ENCODE peak calls at places on chromosomes 2 and 18, in seven cellular contexts. One of them, this sample, is unnamed.

GRCh38 chr18:50143295-50143694 is 51.7 kb downstream of the MYO5B start:
- DNase-seq in H9: no peak
- DNase-seq in neuronal stem cell: no peak
- DNase-seq in fibroblast of lung: no peak
- DNase-seq in mesendoderm: peak
- DNase-seq in HCT116: no peak
- DNase-seq in GM23248: no peak
- DNase-seq in this sample: no peak

GRCh38 chr2:119122663-119123062 is 35.9 kb downstream of the C1QL2 start:
- DNase-seq in H9: peak
- DNase-seq in neuronal stem cell: no peak
- DNase-seq in fibroblast of lung: no peak
- DNase-seq in mesendoderm: no peak
- DNase-seq in HCT116: no peak
- DNase-seq in GM23248: no peak
- DNase-seq in this sample: no peak

GRCh38 chr2:148926291-148926961 is 51.4 kb downstream of the KIF5C start:
- DNase-seq in H9: peak
- DNase-seq in neuronal stem cell: no peak
- DNase-seq in fibroblast of lung: peak
- DNase-seq in mesendoderm: peak
- DNase-seq in HCT116: peak
- DNase-seq in GM23248: peak
- DNase-seq in this sample: no peak

GRCh38 chr18:44709297-44710117 is 28.8 kb downstream of the SETBP1 start:
- DNase-seq in H9: no peak
- DNase-seq in neuronal stem cell: no peak
- DNase-seq in fibroblast of lung: peak
- DNase-seq in mesendoderm: no peak
- DNase-seq in HCT116: no peak
- DNase-seq in GM23248: no peak
- DNase-seq in this sample: no peak

GRCh38 chr2:201907128-201907886 is 101.0 kb downstream of the CDK15 start:
- DNase-seq in H9: no peak
- DNase-seq in neuronal stem cell: no peak
- DNase-seq in fibroblast of lung: no peak
- DNase-seq in mesendoderm: peak
- DNase-seq in HCT116: no peak
- DNase-seq in GM23248: no peak
- DNase-seq in this sample: no peak

GRCh38 chr2:217182996-217183395 is 323.1 kb upstream of the TNP1 start:
- DNase-seq in H9: no peak
- DNase-seq in neuronal stem cell: no peak
- DNase-seq in fibroblast of lung: no peak
- DNase-seq in mesendoderm: no peak
- DNase-seq in HCT116: no peak
- DNase-seq in GM23248: no peak
- DNase-seq in this sample: no peak

GRCh38 chr2:31711737-31712136 is 131.0 kb upstream of the SRD5A2 start:
- DNase-seq in H9: no peak
- DNase-seq in neuronal stem cell: no peak
- DNase-seq in fibroblast of lung: no peak
- DNase-seq in mesendoderm: no peak
- DNase-seq in HCT116: no peak
- DNase-seq in GM23248: no peak
- DNase-seq in this sample: peak

GRCh38 chr2:147939313-147939712 is 81.2 kb downstream of the ORC4 start:
- DNase-seq in H9: no peak
- DNase-seq in neuronal stem cell: no peak
- DNase-seq in fibroblast of lung: no peak
- DNase-seq in mesendoderm: no peak
- DNase-seq in HCT116: no peak
- DNase-seq in GM23248: no peak
- DNase-seq in this sample: no peak

GRCh38 chr18:4134691-4135090 is 320.4 kb downstream of the DLGAP1 start:
- DNase-seq in H9: no peak
- DNase-seq in neuronal stem cell: no peak
- DNase-seq in fibroblast of lung: no peak
- DNase-seq in mesendoderm: peak
- DNase-seq in HCT116: no peak
- DNase-seq in GM23248: no peak
- DNase-seq in this sample: no peak
- H3K27ac ChIP-seq in H9: peak
- H3K27ac ChIP-seq in neuronal stem cell: no peak
- H3K27ac ChIP-seq in fibroblast of lung: no peak
- H3K27ac ChIP-seq in mesendoderm: no peak
- H3K27ac ChIP-seq in HCT116: no peak
- H3K27ac ChIP-seq in GM23248: no peak
- H3K27ac ChIP-seq in this sample: no peak

GRCh38 chr2:70659551-70659950 is 105.9 kb upstream of the TGFA start:
- DNase-seq in H9: peak
- DNase-seq in neuronal stem cell: no peak
- DNase-seq in fibroblast of lung: no peak
- DNase-seq in mesendoderm: no peak
- DNase-seq in HCT116: no peak
- DNase-seq in GM23248: no peak
- DNase-seq in this sample: no peak

GRCh38 chr2:70655786-70656185 is 102.2 kb upstream of the TGFA start:
- DNase-seq in H9: peak
- DNase-seq in neuronal stem cell: no peak
- DNase-seq in fibroblast of lung: no peak
- DNase-seq in mesendoderm: no peak
- DNase-seq in HCT116: no peak
- DNase-seq in GM23248: no peak
- DNase-seq in this sample: no peak

GRCh38 chr2:70656421-70657010 is 102.9 kb upstream of the TGFA start:
- DNase-seq in H9: peak
- DNase-seq in neuronal stem cell: no peak
- DNase-seq in fibroblast of lung: no peak
- DNase-seq in mesendoderm: no peak
- DNase-seq in HCT116: no peak
- DNase-seq in GM23248: no peak
- DNase-seq in this sample: no peak

GRCh38 chr2:70651727-70652126 is 98.1 kb upstream of the TGFA start:
- DNase-seq in H9: no peak
- DNase-seq in neuronal stem cell: no peak
- DNase-seq in fibroblast of lung: no peak
- DNase-seq in mesendoderm: no peak
- DNase-seq in HCT116: no peak
- DNase-seq in GM23248: no peak
- DNase-seq in this sample: no peak

GRCh38 chr2:70657246-70657645 is 103.6 kb upstream of the TGFA start:
- DNase-seq in H9: peak
- DNase-seq in neuronal stem cell: no peak
- DNase-seq in fibroblast of lung: no peak
- DNase-seq in mesendoderm: no peak
- DNase-seq in HCT116: no peak
- DNase-seq in GM23248: no peak
- DNase-seq in this sample: no peak
- H3K4me2 ChIP-seq in H9: no peak
- H3K4me2 ChIP-seq in neuronal stem cell: no peak
- H3K4me2 ChIP-seq in fibroblast of lung: no peak
- H3K4me2 ChIP-seq in mesendoderm: no peak
- H3K4me2 ChIP-seq in HCT116: no peak
- H3K4me2 ChIP-seq in GM23248: no peak
- H3K4me2 ChIP-seq in this sample: no peak

DNA sequence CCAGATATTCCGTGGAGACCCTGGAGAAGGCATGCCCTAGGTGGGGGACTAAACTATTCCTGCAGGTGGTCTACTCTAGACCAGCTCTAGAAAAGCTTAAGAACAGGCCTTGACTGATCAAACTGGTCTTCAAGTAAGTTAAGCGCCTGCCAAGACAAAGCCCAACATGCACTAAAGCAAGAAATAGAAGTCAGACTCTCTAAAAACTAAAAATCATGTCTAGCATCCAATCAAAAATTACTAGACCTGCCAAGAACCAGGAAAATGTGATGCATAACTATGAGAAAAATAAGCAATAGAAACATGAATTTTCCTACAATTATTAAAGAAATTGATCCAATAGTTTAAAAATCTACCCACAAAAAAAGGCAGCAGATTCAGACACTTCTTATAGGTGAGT is 13.6 kb downstream of the KIF1A start:
- DNase-seq in H9: no peak
- DNase-seq in neuronal stem cell: no peak
- DNase-seq in fibroblast of lung: no peak
- DNase-seq in mesendoderm: no peak
- DNase-seq in HCT116: no peak
- DNase-seq in GM23248: no peak
- DNase-seq in this sample: no peak
- H3K27ac ChIP-seq in H9: no peak
- H3K27ac ChIP-seq in neuronal stem cell: no peak
- H3K27ac ChIP-seq in fibroblast of lung: no peak
- H3K27ac ChIP-seq in mesendoderm: no peak
- H3K27ac ChIP-seq in HCT116: no peak
- H3K27ac ChIP-seq in GM23248: no peak
- H3K27ac ChIP-seq in this sample: no peak

DNA sequence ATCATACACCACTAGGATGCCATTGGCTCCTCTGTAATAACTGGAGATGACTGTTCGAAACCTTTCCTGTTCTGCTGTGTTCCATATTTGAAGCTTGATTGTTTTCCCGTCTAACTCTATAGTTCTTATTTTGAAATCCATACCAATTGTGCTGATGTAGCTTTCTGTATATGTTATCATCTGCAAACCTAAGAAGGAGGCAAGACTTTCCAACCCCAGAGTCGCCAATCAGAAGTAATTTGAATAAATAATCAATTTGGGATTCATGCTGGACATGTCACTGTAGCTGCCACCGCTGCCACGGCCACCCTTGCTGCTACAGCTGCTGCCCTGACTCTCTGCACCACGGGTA is 20.7 kb downstream of the STAT1 start:
- DNase-seq in H9: no peak
- DNase-seq in neuronal stem cell: no peak
- DNase-seq in fibroblast of lung: no peak
- DNase-seq in mesendoderm: no peak
- DNase-seq in HCT116: no peak
- DNase-seq in GM23248: no peak
- DNase-seq in this sample: no peak
- H3K4me2 ChIP-seq in H9: no peak
- H3K4me2 ChIP-seq in neuronal stem cell: no peak
- H3K4me2 ChIP-seq in fibroblast of lung: no peak
- H3K4me2 ChIP-seq in mesendoderm: no peak
- H3K4me2 ChIP-seq in HCT116: no peak
- H3K4me2 ChIP-seq in GM23248: no peak
- H3K4me2 ChIP-seq in this sample: no peak

GRCh38 chr18:9617006-9617542 is 2.7 kb upstream of the PPP4R1 start:
- DNase-seq in H9: no peak
- DNase-seq in neuronal stem cell: no peak
- DNase-seq in fibroblast of lung: no peak
- DNase-seq in mesendoderm: no peak
- DNase-seq in HCT116: no peak
- DNase-seq in GM23248: peak
- DNase-seq in this sample: no peak
- H3K27ac ChIP-seq in H9: no peak
- H3K27ac ChIP-seq in neuronal stem cell: no peak
- H3K27ac ChIP-seq in fibroblast of lung: no peak
- H3K27ac ChIP-seq in mesendoderm: no peak
- H3K27ac ChIP-seq in HCT116: no peak
- H3K27ac ChIP-seq in GM23248: peak
- H3K27ac ChIP-seq in this sample: peak

GRCh38 chr2:158795110-158795924 is at the start of gene DAPL1:
- DNase-seq in H9: no peak
- DNase-seq in neuronal stem cell: no peak
- DNase-seq in fibroblast of lung: no peak
- DNase-seq in mesendoderm: peak
- DNase-seq in HCT116: no peak
- DNase-seq in GM23248: no peak
- DNase-seq in this sample: no peak
- H3K4me2 ChIP-seq in H9: no peak
- H3K4me2 ChIP-seq in neuronal stem cell: no peak
- H3K4me2 ChIP-seq in fibroblast of lung: no peak
- H3K4me2 ChIP-seq in mesendoderm: no peak
- H3K4me2 ChIP-seq in HCT116: peak
- H3K4me2 ChIP-seq in GM23248: no peak
- H3K4me2 ChIP-seq in this sample: peak

GRCh38 chr2:16737812-16738211 is 72.2 kb upstream of the CYRIA start:
- DNase-seq in H9: no peak
- DNase-seq in neuronal stem cell: no peak
- DNase-seq in fibroblast of lung: no peak
- DNase-seq in mesendoderm: no peak
- DNase-seq in HCT116: no peak
- DNase-seq in GM23248: no peak
- DNase-seq in this sample: no peak

GRCh38 chr2:16738361-16739225 is 73.0 kb upstream of the CYRIA start:
- DNase-seq in H9: no peak
- DNase-seq in neuronal stem cell: no peak
- DNase-seq in fibroblast of lung: no peak
- DNase-seq in mesendoderm: no peak
- DNase-seq in HCT116: no peak
- DNase-seq in GM23248: no peak
- DNase-seq in this sample: no peak

GRCh38 chr2:16741508-16741907 is 75.9 kb upstream of the CYRIA start:
- DNase-seq in H9: no peak
- DNase-seq in neuronal stem cell: no peak
- DNase-seq in fibroblast of lung: no peak
- DNase-seq in mesendoderm: no peak
- DNase-seq in HCT116: no peak
- DNase-seq in GM23248: no peak
- DNase-seq in this sample: no peak

GRCh38 chr2:16744521-16744920 is 78.9 kb upstream of the CYRIA start:
- DNase-seq in H9: no peak
- DNase-seq in neuronal stem cell: no peak
- DNase-seq in fibroblast of lung: no peak
- DNase-seq in mesendoderm: no peak
- DNase-seq in HCT116: no peak
- DNase-seq in GM23248: no peak
- DNase-seq in this sample: no peak

DNA sequence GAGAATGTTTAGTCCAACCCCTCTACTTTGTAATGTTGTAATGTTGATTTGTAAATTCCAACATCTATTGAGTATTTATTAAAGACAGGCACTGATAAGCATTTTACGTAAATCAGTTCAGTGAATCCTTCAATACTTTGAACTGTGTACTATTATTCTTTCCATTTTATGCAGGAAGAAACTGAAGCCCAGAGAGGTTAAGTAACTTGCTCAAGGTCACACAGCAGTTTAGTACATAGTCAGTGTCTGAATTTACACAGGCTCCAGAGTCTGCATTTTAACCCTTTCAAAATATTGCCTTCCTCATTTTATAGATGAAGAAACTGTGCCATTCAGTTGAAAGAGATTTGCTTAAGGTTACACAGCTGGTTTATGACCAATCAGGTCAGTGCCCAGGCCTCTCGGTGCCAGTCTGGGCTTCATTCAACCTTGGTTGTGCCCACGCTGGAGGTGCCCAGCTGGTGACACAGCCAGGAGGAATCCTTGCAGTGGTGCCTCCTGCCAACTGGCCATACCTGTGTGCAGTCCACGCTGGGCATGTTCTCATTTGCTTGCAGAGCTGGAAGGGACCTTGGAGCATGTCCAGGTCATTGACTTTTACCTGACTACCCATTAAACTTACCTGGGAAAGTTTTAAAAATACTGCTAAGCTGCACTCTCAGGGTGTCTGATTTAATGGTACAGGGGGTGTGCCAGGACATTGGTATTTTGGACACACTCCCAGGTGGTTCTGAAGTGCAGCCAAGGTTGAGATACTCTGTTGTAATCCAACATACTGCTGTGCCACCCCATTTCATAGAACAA is 74.3 kb upstream of the CYRIA start:
- DNase-seq in H9: no peak
- DNase-seq in neuronal stem cell: no peak
- DNase-seq in fibroblast of lung: no peak
- DNase-seq in mesendoderm: no peak
- DNase-seq in HCT116: no peak
- DNase-seq in GM23248: no peak
- DNase-seq in this sample: no peak
- H3K27ac ChIP-seq in H9: no peak
- H3K27ac ChIP-seq in neuronal stem cell: no peak
- H3K27ac ChIP-seq in fibroblast of lung: no peak
- H3K27ac ChIP-seq in mesendoderm: no peak
- H3K27ac ChIP-seq in HCT116: no peak
- H3K27ac ChIP-seq in GM23248: no peak
- H3K27ac ChIP-seq in this sample: no peak

This sample was measured in keratinocyte.